ENCODE peak calls at places on chromosome 15, in six cellular contexts. One of them, this sample, is unnamed.

GRCh38 chr15:24676431-24676830 is 856 bp downstream of the NPAP1 start:
- DNase-seq in fibroblast of pulmonary artery: no peak
- DNase-seq in A549: no peak
- DNase-seq in hypothalamus: no peak
- DNase-seq in uterus: no peak
- DNase-seq in substantia nigra: no peak
- DNase-seq in this sample: no peak

GRCh38 chr15:42608110-42608531 is 32.7 kb downstream of the STARD9 start:
- DNase-seq in fibroblast of pulmonary artery: no peak
- DNase-seq in A549: no peak
- DNase-seq in hypothalamus: no peak
- DNase-seq in uterus: no peak
- DNase-seq in substantia nigra: no peak
- DNase-seq in this sample: no peak

GRCh38 chr15:71168163-71168832 is 53.0 kb downstream of the THSD4 start:
- DNase-seq in fibroblast of pulmonary artery: no peak
- DNase-seq in A549: no peak
- DNase-seq in hypothalamus: no peak
- DNase-seq in uterus: no peak
- DNase-seq in substantia nigra: no peak
- DNase-seq in this sample: no peak

GRCh38 chr15:32982001-32982400 is 212.5 kb downstream of the FMN1 start:
- DNase-seq in fibroblast of pulmonary artery: no peak
- DNase-seq in A549: no peak
- DNase-seq in hypothalamus: no peak
- DNase-seq in uterus: no peak
- DNase-seq in substantia nigra: no peak
- DNase-seq in this sample: no peak

GRCh38 chr15:100783296-100783695 is 96.3 kb upstream of the ALDH1A3 start:
- DNase-seq in fibroblast of pulmonary artery: no peak
- DNase-seq in A549: no peak
- DNase-seq in hypothalamus: no peak
- DNase-seq in uterus: peak
- DNase-seq in substantia nigra: no peak
- DNase-seq in this sample: peak

GRCh38 chr15:57375827-57376694 is at the start of gene CGNL1:
- DNase-seq in fibroblast of pulmonary artery: peak
- DNase-seq in A549: no peak
- DNase-seq in hypothalamus: no peak
- DNase-seq in uterus: peak
- DNase-seq in substantia nigra: no peak
- DNase-seq in this sample: peak

GRCh38 chr15:77420610-77421369 is at the start of gene HMG20A:
- DNase-seq in fibroblast of pulmonary artery: peak
- DNase-seq in A549: peak
- DNase-seq in hypothalamus: peak
- DNase-seq in uterus: peak
- DNase-seq in substantia nigra: peak
- DNase-seq in this sample: peak

GRCh38 chr15:58472821-58473581 is 41.2 kb downstream of the LIPC start:
- DNase-seq in fibroblast of pulmonary artery: peak
- DNase-seq in A549: no peak
- DNase-seq in hypothalamus: no peak
- DNase-seq in uterus: no peak
- DNase-seq in substantia nigra: no peak
- DNase-seq in this sample: no peak

GRCh38 chr15:31230630-31231485 is 95.8 kb upstream of the KLF13 start:
- DNase-seq in fibroblast of pulmonary artery: no peak
- DNase-seq in A549: no peak
- DNase-seq in hypothalamus: no peak
- DNase-seq in uterus: no peak
- DNase-seq in substantia nigra: no peak
- DNase-seq in this sample: no peak

GRCh38 chr15:68550498-68551295 is 28.1 kb upstream of the CORO2B start:
- DNase-seq in fibroblast of pulmonary artery: peak
- DNase-seq in A549: peak
- DNase-seq in hypothalamus: peak
- DNase-seq in uterus: peak
- DNase-seq in substantia nigra: no peak
- DNase-seq in this sample: peak

GRCh38 chr15:75195122-75195765 is 6.4 kb upstream of the C15orf39 start:
- DNase-seq in fibroblast of pulmonary artery: no peak
- DNase-seq in A549: no peak
- DNase-seq in hypothalamus: peak
- DNase-seq in uterus: peak
- DNase-seq in substantia nigra: no peak
- DNase-seq in this sample: peak

GRCh38 chr15:59315914-59316428 is 56.7 kb downstream of the MYO1E start:
- DNase-seq in fibroblast of pulmonary artery: no peak
- DNase-seq in A549: no peak
- DNase-seq in hypothalamus: no peak
- DNase-seq in uterus: no peak
- DNase-seq in substantia nigra: no peak
- DNase-seq in this sample: no peak

GRCh38 chr15:75211436-75212199 is 9.9 kb downstream of the C15orf39 start:
- DNase-seq in fibroblast of pulmonary artery: no peak
- DNase-seq in A549: no peak
- DNase-seq in hypothalamus: no peak
- DNase-seq in uterus: no peak
- DNase-seq in substantia nigra: no peak
- DNase-seq in this sample: no peak